ENCODE peak calls at places on chromosome 22, in seven cellular contexts. One of them, this sample, is unnamed.

GRCh38 chr22:30649430-30650007 is 13.9 kb downstream of the SLC35E4 start:
- DNase-seq in NCI-H146: no peak
- DNase-seq in Kasumi-1: peak; percentile 33
- DNase-seq in CD8-positive, alpha-beta memory T cell: no peak
- DNase-seq in neural progenitor cell: no peak
- DNase-seq in dorsolateral prefrontal cortex: no peak
- DNase-seq in iris pigment epithelial cell: peak; percentile 77
- DNase-seq in this sample: peak; percentile 71

GRCh38 chr22:37419370-37419915 is 7.8 kb downstream of the ELFN2 start:
- DNase-seq in Kasumi-1: no peak
- DNase-seq in iris pigment epithelial cell: no peak
- DNase-seq in NCI-H146: no peak
- DNase-seq in dorsolateral prefrontal cortex: no peak
- DNase-seq in neural progenitor cell: no peak
- DNase-seq in CD8-positive, alpha-beta memory T cell: no peak
- DNase-seq in this sample: no peak

GRCh38 chr22:37638351-37639069 is 959 bp upstream of the SH3BP1 start:
- DNase-seq in dorsolateral prefrontal cortex: no peak
- DNase-seq in iris pigment epithelial cell: no peak
- DNase-seq in CD8-positive, alpha-beta memory T cell: peak; percentile 47
- DNase-seq in neural progenitor cell: no peak
- DNase-seq in Kasumi-1: peak; percentile 3
- DNase-seq in NCI-H146: no peak
- DNase-seq in this sample: no peak

GRCh38 chr22:30390974-30391691 is 3.9 kb upstream of the RNF215 start:
- DNase-seq in Kasumi-1: peak; percentile 65
- DNase-seq in NCI-H146: peak; percentile 71
- DNase-seq in iris pigment epithelial cell: peak; percentile 73
- DNase-seq in dorsolateral prefrontal cortex: peak; percentile 75
- DNase-seq in CD8-positive, alpha-beta memory T cell: peak; percentile 78
- DNase-seq in neural progenitor cell: peak; percentile 75
- DNase-seq in this sample: no peak

GRCh38 chr22:50282361-50283144 is 12.4 kb upstream of the MAPK11 start:
- DNase-seq in CD8-positive, alpha-beta memory T cell: no peak
- DNase-seq in dorsolateral prefrontal cortex: no peak
- DNase-seq in iris pigment epithelial cell: peak; percentile 85
- DNase-seq in neural progenitor cell: no peak
- DNase-seq in NCI-H146: no peak
- DNase-seq in Kasumi-1: no peak
- DNase-seq in this sample: no peak

GRCh38 chr22:26122920-26123468 is 46.3 kb upstream of the SEZ6L start:
- DNase-seq in Kasumi-1: no peak
- DNase-seq in NCI-H146: no peak
- DNase-seq in iris pigment epithelial cell: no peak
- DNase-seq in CD8-positive, alpha-beta memory T cell: no peak
- DNase-seq in neural progenitor cell: no peak
- DNase-seq in dorsolateral prefrontal cortex: no peak
- DNase-seq in this sample: no peak

GRCh38 chr22:47086596-47087248 is 324.3 kb downstream of the TBC1D22A start:
- DNase-seq in iris pigment epithelial cell: no peak
- DNase-seq in Kasumi-1: no peak
- DNase-seq in neural progenitor cell: no peak
- DNase-seq in CD8-positive, alpha-beta memory T cell: no peak
- DNase-seq in NCI-H146: no peak
- DNase-seq in dorsolateral prefrontal cortex: no peak
- DNase-seq in this sample: peak; percentile 35

GRCh38 chr22:47432683-47433082 is 670.2 kb downstream of the TBC1D22A start:
- DNase-seq in NCI-H146: no peak
- DNase-seq in iris pigment epithelial cell: no peak
- DNase-seq in dorsolateral prefrontal cortex: no peak
- DNase-seq in CD8-positive, alpha-beta memory T cell: no peak
- DNase-seq in Kasumi-1: no peak
- DNase-seq in neural progenitor cell: no peak
- DNase-seq in this sample: no peak

GRCh38 chr22:46038516-46039430 is 61.8 kb upstream of the WNT7B start:
- DNase-seq in NCI-H146: no peak
- DNase-seq in dorsolateral prefrontal cortex: no peak
- DNase-seq in CD8-positive, alpha-beta memory T cell: no peak
- DNase-seq in Kasumi-1: no peak
- DNase-seq in iris pigment epithelial cell: no peak
- DNase-seq in neural progenitor cell: no peak
- DNase-seq in this sample: peak; percentile 76

GRCh38 chr22:37549704-37550059 is 10.6 kb upstream of the CDC42EP1 start:
- DNase-seq in iris pigment epithelial cell: no peak
- DNase-seq in Kasumi-1: no peak
- DNase-seq in CD8-positive, alpha-beta memory T cell: no peak
- DNase-seq in NCI-H146: no peak
- DNase-seq in dorsolateral prefrontal cortex: peak; percentile 85
- DNase-seq in neural progenitor cell: peak; percentile 40
- DNase-seq in this sample: no peak

GRCh38 chr22:47172771-47173534 is 410.5 kb downstream of the TBC1D22A start:
- DNase-seq in CD8-positive, alpha-beta memory T cell: no peak
- DNase-seq in dorsolateral prefrontal cortex: peak; percentile 35
- DNase-seq in NCI-H146: no peak
- DNase-seq in iris pigment epithelial cell: no peak
- DNase-seq in Kasumi-1: no peak
- DNase-seq in neural progenitor cell: no peak
- DNase-seq in this sample: peak; percentile 69

GRCh38 chr22:36465232-36466021 is 16.0 kb downstream of the TXN2 start:
- DNase-seq in NCI-H146: no peak
- DNase-seq in iris pigment epithelial cell: peak; percentile 96
- DNase-seq in CD8-positive, alpha-beta memory T cell: no peak
- DNase-seq in dorsolateral prefrontal cortex: no peak
- DNase-seq in neural progenitor cell: no peak
- DNase-seq in Kasumi-1: no peak
- DNase-seq in this sample: no peak

GRCh38 chr22:24703101-24703500 is 71.4 kb downstream of the PIWIL3 start:
- DNase-seq in Kasumi-1: no peak
- DNase-seq in CD8-positive, alpha-beta memory T cell: no peak
- DNase-seq in iris pigment epithelial cell: no peak
- DNase-seq in NCI-H146: no peak
- DNase-seq in dorsolateral prefrontal cortex: no peak
- DNase-seq in neural progenitor cell: no peak
- DNase-seq in this sample: no peak

GRCh38 chr22:49046546-49047305 is 780.9 kb downstream of the BRD1 start:
- DNase-seq in iris pigment epithelial cell: no peak
- DNase-seq in NCI-H146: peak; percentile 72
- DNase-seq in neural progenitor cell: peak; percentile 86
- DNase-seq in dorsolateral prefrontal cortex: no peak
- DNase-seq in Kasumi-1: no peak
- DNase-seq in CD8-positive, alpha-beta memory T cell: no peak
- DNase-seq in this sample: peak; percentile 77

GRCh38 chr22:41286639-41287091 is 678 bp upstream of the RANGAP1 start:
- DNase-seq in NCI-H146: peak; percentile 23
- DNase-seq in neural progenitor cell: no peak
- DNase-seq in dorsolateral prefrontal cortex: no peak
- DNase-seq in Kasumi-1: peak; percentile 86
- DNase-seq in CD8-positive, alpha-beta memory T cell: peak; percentile 69
- DNase-seq in iris pigment epithelial cell: no peak
- DNase-seq in this sample: no peak

GRCh38 chr22:48318173-48318572 is 1509.5 kb downstream of the BRD1 start:
- DNase-seq in neural progenitor cell: no peak
- DNase-seq in CD8-positive, alpha-beta memory T cell: no peak
- DNase-seq in iris pigment epithelial cell: no peak
- DNase-seq in Kasumi-1: no peak
- DNase-seq in dorsolateral prefrontal cortex: no peak
- DNase-seq in NCI-H146: no peak
- DNase-seq in this sample: peak; percentile 64